ENCODE peak calls at places on chromosomes 7 and 10, in eight cellular contexts. J is A549, Q is HCT116, T is GM12878, K is SK-N-SH, Y is H1, N is HepG2, A is K562. L is an unnamed sample.

GRCh38 chr7:152674860-152675760 is 831 bp downstream of the XRCC2 start:
- DNase-seq in Q (no peak), Y (no peak), K (peak), A (peak), J (peak), N (peak), T (no peak), L (peak)

GRCh38 chr10:62482581-62482980 is 108.4 kb downstream of the ZNF365 start:
- DNase-seq in Q (no peak), N (no peak), T (no peak), K (no peak), Y (no peak), A (no peak), J (no peak), L (no peak)

GRCh38 chr10:106740-107139 is 28.5 kb upstream of the ZMYND11 start:
- DNase-seq in Q (no peak), K (no peak), T (no peak), A (no peak), N (no peak), Y (no peak), J (no peak), L (no peak)

GRCh38 chr10:91901784-91902677 is 7.3 kb downstream of the FGFBP3 start:
- DNase-seq in Y (no peak), T (no peak), A (peak), J (peak), K (no peak), Q (peak), N (peak), L (peak)

GRCh38 chr10:68813554-68813953 is 13.8 kb upstream of the STOX1 start:
- DNase-seq in Q (no peak), J (no peak), Y (no peak), A (no peak), N (no peak), K (no peak), T (no peak), L (no peak)

GRCh38 chr7:118183254-118183585 is 744 bp upstream of the LSM8 start:
- DNase-seq in K (peak), J (no peak), N (no peak), A (no peak), Q (no peak), T (no peak), Y (no peak), L (no peak)

GRCh38 chr7:50632561-50633413 is 67.6 kb upstream of the DDC start:
- DNase-seq in Y (peak), J (peak), Q (peak), N (peak), T (no peak), A (peak), K (peak), L (peak)

GRCh38 chr10:78416031-78416800 is 382.6 kb downstream of the RPS24 start:
- DNase-seq in Q (no peak), N (no peak), K (no peak), T (no peak), A (no peak), J (no peak), Y (no peak), L (no peak)

GRCh38 chr7:149355390-149356048 is 93.5 kb downstream of the ZNF783 start:
- DNase-seq in T (no peak), Q (peak), J (peak), N (peak), K (no peak), Y (peak), A (peak), L (peak)

GRCh38 chr7:154287370-154287769 is 235.2 kb downstream of the DPP6 start:
- DNase-seq in J (no peak), A (no peak), T (no peak), N (no peak), Q (no peak), Y (no peak), K (no peak), L (no peak)

GRCh38 chr10:21329995-21330627 is 195.4 kb downstream of the SKIDA1 start:
- DNase-seq in Y (no peak), K (no peak), Q (peak), J (peak), T (no peak), A (no peak), N (peak), L (no peak)

GRCh38 chr10:75229961-75230360 is 5.8 kb downstream of the COMTD1 start:
- DNase-seq in T (no peak), K (no peak), N (no peak), A (no peak), Q (no peak), J (no peak), Y (no peak), L (no peak)

GRCh38 chr7:144818516-144818915 is 17.3 kb downstream of the TPK1 start:
- DNase-seq in K (no peak), N (no peak), J (no peak), A (no peak), Q (no peak), Y (no peak), T (no peak), L (no peak)

GRCh38 chr7:110600983-110601382 is 489.9 kb upstream of the LRRN3 start:
- DNase-seq in Y (no peak), N (no peak), T (no peak), K (no peak), J (no peak), Q (no peak), A (no peak), L (no peak)

GRCh38 chr7:42876182-42877068 is 35.4 kb downstream of the C7orf25 start:
- DNase-seq in T (no peak), Q (peak), N (peak), A (peak), Y (no peak), K (peak), J (no peak), L (peak)

GRCh38 chr7:138798836-138799235 is 840 bp upstream of the ATP6V0A4 start:
- DNase-seq in T (no peak), A (no peak), N (no peak), Y (no peak), K (no peak), Q (no peak), J (no peak), L (no peak)

GRCh38 chr7:118046086-118046485 is 137.9 kb upstream of the LSM8 start:
- DNase-seq in K (no peak), T (no peak), J (no peak), N (no peak), A (no peak), Y (no peak), Q (no peak), L (no peak)

GRCh38 chr7:88922944-88923343 is 127.4 kb upstream of the TEX47 start:
- DNase-seq in Y (no peak), J (no peak), A (no peak), K (peak), Q (no peak), T (no peak), N (no peak), L (no peak)

GRCh38 chr7:81903115-81903514 is 133.3 kb upstream of the HGF start:
- DNase-seq in A (no peak), T (no peak), K (no peak), Y (no peak), J (no peak), N (no peak), Q (no peak), L (no peak)

GRCh38 chr7:5390918-5391317 is 32.7 kb downstream of the TNRC18 start:
- DNase-seq in K (no peak), J (no peak), Y (no peak), N (no peak), Q (no peak), T (no peak), A (no peak), L (no peak)

GRCh38 chr10:78691301-78692030 is 377.3 kb upstream of the ZMIZ1 start:
- DNase-seq in N (no peak), K (peak), J (no peak), Y (no peak), T (no peak), Q (no peak), A (no peak), L (no peak)

GRCh38 chr7:101201695-101202602 is 1.1 kb upstream of the MOGAT3 start:
- DNase-seq in Y (no peak), T (no peak), Q (no peak), K (peak), A (peak), N (peak), J (no peak), L (no peak)

GRCh38 chr10:63103971-63104409 is 29.1 kb upstream of the NRBF2 start:
- DNase-seq in N (no peak), J (no peak), Q (no peak), T (no peak), Y (peak), A (peak), K (no peak), L (no peak)

GRCh38 chr7:100603697-100604077 is 1.5 kb downstream of the PCOLCE start:
- DNase-seq in N (no peak), J (no peak), Q (no peak), K (no peak), T (no peak), Y (no peak), A (no peak), L (peak)

GRCh38 chr7:155069992-155070827 is at the start of gene HTR5A:
- DNase-seq in N (peak), Y (peak), A (peak), Q (peak), K (peak), T (peak), J (peak), L (peak)

GRCh38 chr7:149226840-149227494 is 12.5 kb upstream of the ZNF212 start:
- DNase-seq in J (no peak), Y (no peak), Q (no peak), K (no peak), A (no peak), N (peak), T (no peak), L (peak)

GRCh38 chr7:46320956-46321355 is 399.9 kb upstream of the IGFBP3 start:
- DNase-seq in N (no peak), A (no peak), T (no peak), K (no peak), Q (no peak), Y (no peak), J (no peak), L (no peak)

GRCh38 chr10:126691456-126691855 is 21.0 kb upstream of the C10orf90 start:
- DNase-seq in K (no peak), A (no peak), T (no peak), J (no peak), Q (no peak), Y (no peak), N (no peak), L (no peak)

GRCh38 chr7:43612599-43613589 is 30.0 kb downstream of the STK17A start:
- DNase-seq in A (no peak), T (no peak), Q (no peak), Y (no peak), N (no peak), K (no peak), J (no peak), L (no peak)

GRCh38 chr10:65684896-65685295 is 1240.9 kb upstream of the LRRTM3 start:
- DNase-seq in Y (no peak), Q (no peak), J (no peak), K (no peak), T (no peak), A (no peak), N (peak), L (no peak)

GRCh38 chr7:26399309-26399610 is 107.6 kb downstream of the SNX10 start:
- DNase-seq in J (peak), A (no peak), Q (no peak), N (no peak), T (no peak), K (peak), Y (no peak), L (no peak)

GRCh38 chr10:11378835-11379234 is 232.6 kb downstream of the USP6NL start:
- DNase-seq in J (no peak), T (no peak), A (no peak), K (no peak), N (no peak), Y (no peak), Q (no peak), L (no peak)

GRCh38 chr10:6240254-6240653 is 37.5 kb downstream of the PFKFB3 start:
- DNase-seq in J (no peak), N (no peak), Q (no peak), A (no peak), Y (no peak), K (no peak), T (no peak), L (no peak)

GRCh38 chr10:48470893-48471805 is 133.7 kb downstream of the ARHGAP22 start:
- DNase-seq in K (no peak), Q (no peak), T (no peak), A (peak), N (no peak), Y (no peak), J (no peak), L (peak)

GRCh38 chr7:37571806-37572205 is 111.8 kb upstream of the GPR141 start:
- DNase-seq in Y (no peak), T (no peak), A (no peak), Q (no peak), K (no peak), N (no peak), J (no peak), L (no peak)

GRCh38 chr10:122441961-122442360 is 12.5 kb upstream of the ARMS2 start:
- DNase-seq in N (peak), A (no peak), Y (no peak), T (no peak), Q (no peak), K (no peak), J (peak), L (no peak)

GRCh38 chr7:77765906-77766800 is 32.1 kb downstream of the TMEM60 start:
- DNase-seq in K (no peak), A (no peak), Y (no peak), J (no peak), Q (no peak), T (no peak), N (peak), L (no peak)

GRCh38 chr7:130281227-130281626 is 11.7 kb upstream of the CPA4 start:
- DNase-seq in Y (no peak), N (no peak), T (no peak), K (no peak), Q (no peak), A (no peak), J (no peak), L (no peak)

GRCh38 chr7:30510124-30511074 is 5.8 kb upstream of the GGCT start:
- DNase-seq in N (peak), Q (peak), J (no peak), K (peak), T (no peak), A (peak), Y (no peak), L (peak)

GRCh38 chr7:74612015-74612829 is 45.3 kb upstream of the GTF2I start:
- DNase-seq in Q (no peak), N (peak), T (no peak), K (peak), J (no peak), Y (no peak), A (peak), L (peak)

GRCh38 chr7:74606909-74607255 is 50.6 kb upstream of the GTF2I start:
- DNase-seq in Q (no peak), Y (no peak), J (no peak), T (no peak), K (no peak), A (no peak), N (no peak), L (no peak)

GRCh38 chr7:74604326-74605020 is 53.0 kb upstream of the GTF2I start:
- DNase-seq in Q (no peak), K (no peak), Y (no peak), T (no peak), N (no peak), A (no peak), J (no peak), L (no peak)

GRCh38 chr7:74606101-74606908 is 51.2 kb upstream of the GTF2I start:
- DNase-seq in K (peak), J (no peak), N (no peak), Q (no peak), Y (no peak), T (no peak), A (peak), L (peak)
- TF ChIP-seq MAX in K (no peak), J (no peak), N (no peak), Q (no peak), Y (no peak), T (peak), A (no peak), L (no peak)

GRCh38 chr7:28688651-28689050 is 269.5 kb downstream of the TRIL start:
- DNase-seq in J (no peak), K (no peak), A (no peak), Y (no peak), T (no peak), N (no peak), Q (no peak), L (no peak)

GRCh38 chr7:28685660-28686417 is 272.3 kb downstream of the TRIL start:
- DNase-seq in Y (peak), N (peak), A (no peak), K (peak), J (peak), T (no peak), Q (peak), L (peak)

GRCh38 chr7:28686418-28686800 is 271.7 kb downstream of the TRIL start:
- DNase-seq in Q (no peak), T (no peak), K (peak), J (no peak), A (no peak), N (no peak), Y (no peak), L (peak)

GRCh38 chr7:28685291-28685659 is 272.9 kb downstream of the TRIL start:
- DNase-seq in A (no peak), K (peak), T (no peak), Q (no peak), J (no peak), N (no peak), Y (no peak), L (peak)

GRCh38 chr7:28687631-28688030 is 270.5 kb downstream of the TRIL start:
- DNase-seq in T (no peak), A (no peak), K (no peak), J (no peak), N (no peak), Y (no peak), Q (no peak), L (no peak)
- H3K4me3 ChIP-seq in T (no peak), A (no peak), K (peak), J (no peak), N (no peak), Y (no peak), Q (no peak), L (no peak)

GRCh38 chr10:35752469-35753450 is 110.7 kb upstream of the FZD8 start:
- DNase-seq in Y (no peak), T (no peak), N (no peak), K (no peak), A (no peak), Q (no peak), J (no peak), L (no peak)
- TF ChIP-seq MAX in Y (no peak), T (no peak), N (no peak), K (no peak), A (no peak), Q (no peak), J (no peak), L (no peak)

GRCh38 chr10:18179901-18180300 is 39.7 kb downstream of the CACNB2 start:
- DNase-seq in J (no peak), T (no peak), Y (no peak), N (no peak), A (no peak), Q (no peak), K (no peak), L (no peak)

DNA sequence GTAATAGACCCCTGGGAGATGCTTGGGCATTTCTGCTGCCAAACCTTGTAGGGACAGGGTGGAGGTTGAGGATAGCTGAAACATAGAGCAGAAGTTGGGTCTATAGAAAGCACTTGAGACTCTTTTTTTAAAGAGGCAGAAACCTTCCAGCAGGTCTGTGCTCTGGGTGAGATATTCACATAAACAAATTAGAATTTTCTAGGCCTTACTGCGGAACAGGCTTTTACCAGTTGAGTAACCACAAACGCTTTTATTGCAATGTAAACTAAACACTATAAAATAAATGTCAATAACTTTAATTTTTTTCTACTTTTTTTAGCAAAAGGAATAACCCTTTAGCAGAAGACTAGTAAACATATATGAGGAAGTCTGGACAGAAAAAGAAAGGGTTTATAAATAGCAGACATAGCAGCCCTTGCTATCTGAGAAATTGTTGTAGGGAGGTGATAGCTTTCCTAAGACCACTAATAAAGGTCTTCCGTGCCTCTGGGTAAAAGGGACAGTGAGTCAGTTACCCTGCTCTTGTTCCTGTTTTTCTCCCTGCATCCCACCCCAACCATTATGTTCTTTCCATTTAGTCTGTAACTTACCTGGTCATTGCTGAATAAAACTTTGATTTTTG is 38.7 kb downstream of the CACNB2 start:
- DNase-seq in K (no peak), T (no peak), N (no peak), Q (no peak), J (no peak), A (no peak), Y (no peak), L (no peak)
- H3K4me3 ChIP-seq in K (no peak), T (no peak), N (no peak), Q (no peak), J (no peak), A (no peak), Y (no peak), L (no peak)

GRCh38 chr7:2239242-2239641 is 2.8 kb downstream of the MRM2 start:
- DNase-seq in K (no peak), N (no peak), J (no peak), Y (no peak), T (no peak), Q (no peak), A (no peak), L (no peak)

GRCh38 chr7:2232766-2233520 is at the start of gene MAD1L1:
- DNase-seq in Y (no peak), Q (peak), J (peak), K (peak), T (no peak), A (peak), N (peak), L (peak)

GRCh38 chr7:2233876-2234275 is 1.1 kb upstream of the MAD1L1 start:
- DNase-seq in N (no peak), K (no peak), A (no peak), T (no peak), Q (no peak), Y (no peak), J (no peak), L (no peak)

GRCh38 chr7:2241580-2242540 is at the start of the genes MRM2 and NUDT1:
- DNase-seq in A (peak), N (peak), K (peak), J (peak), Y (no peak), T (no peak), Q (peak), L (peak)

DNA sequence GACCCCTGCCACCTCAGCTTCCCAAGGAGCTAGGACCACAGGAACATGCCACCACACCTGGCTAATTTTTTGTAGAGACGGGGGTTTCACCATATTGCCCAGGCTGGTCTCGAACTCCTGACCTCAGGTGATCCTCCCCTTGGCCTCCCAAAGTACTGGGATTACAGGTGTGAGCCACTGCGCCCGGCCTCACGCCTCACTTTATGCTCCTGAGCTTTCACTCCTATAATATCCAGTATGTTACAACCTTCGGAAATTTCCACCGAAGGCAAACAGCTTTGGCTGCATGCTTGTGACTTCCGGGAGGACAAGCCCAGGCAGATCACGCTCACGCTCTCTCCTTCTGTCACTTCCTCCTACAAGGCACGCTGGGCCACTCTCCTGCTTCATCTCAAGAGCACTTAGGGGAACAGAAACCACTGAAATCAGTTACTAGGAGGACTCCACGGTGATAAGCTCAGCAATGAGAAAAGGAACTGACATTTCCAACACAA is 4.4 kb upstream of the MAD1L1 start:
- DNase-seq in K (no peak), Y (no peak), A (no peak), T (peak), J (no peak), Q (no peak), N (no peak), L (peak)
- TF ChIP-seq MAX in K (no peak), Y (no peak), A (no peak), T (peak), J (no peak), Q (no peak), N (no peak), L (no peak)

GRCh38 chr10:96290368-96291133 is 13.7 kb upstream of the DNTT start:
- DNase-seq in Y (no peak), A (no peak), T (peak), K (no peak), Q (no peak), J (no peak), N (no peak), L (no peak)
- H3K4me3 ChIP-seq in Y (no peak), A (no peak), T (peak), K (no peak), Q (no peak), J (no peak), N (no peak), L (no peak)